ENCODE peak calls at places on chromosome 17, in four cellular contexts. C is mesothelial cell of epicardium, B is astrocyte of the cerebellum, T is neural progenitor cell. F is an unnamed sample.

GRCh38 chr17:44981221-44981968 is 13.3 kb upstream of the C1QL1 start:
- DNase-seq in B (peak), C (no peak), T (no peak), F (peak)

GRCh38 chr17:7714721-7715594 is 2.6 kb upstream of the DNAH2 start:
- DNase-seq in T (no peak), C (no peak), B (no peak), F (no peak)

GRCh38 chr17:65495255-65496060 is 66.0 kb downstream of the AXIN2 start:
- DNase-seq in C (no peak), B (no peak), T (peak), F (no peak)

GRCh38 chr17:44766409-44767038 is 7.7 kb downstream of the ADAM11 start:
- DNase-seq in T (no peak), C (no peak), B (no peak), F (no peak)

GRCh38 chr17:81656835-81657234 is 493 bp upstream of the PDE6G start:
- DNase-seq in B (no peak), T (no peak), C (no peak), F (no peak)

GRCh38 chr17:68498479-68499326 is 13.5 kb upstream of the PRKAR1A start:
- DNase-seq in B (no peak), T (no peak), C (no peak), F (no peak)

GRCh38 chr17:45430738-45431530 is 1.7 kb downstream of the ARHGAP27 start:
- DNase-seq in C (peak), T (peak), B (no peak), F (no peak)

GRCh38 chr17:10635290-10635689 is 21.8 kb downstream of the MYH3 start:
- DNase-seq in B (no peak), C (no peak), T (no peak), F (no peak)

GRCh38 chr17:58565389-58566311 is 51.2 kb upstream of the MTMR4 start:
- DNase-seq in T (no peak), C (no peak), B (no peak), F (no peak)

GRCh38 chr17:63635787-63636186 is 13.6 kb downstream of the MAP3K3 start:
- DNase-seq in B (no peak), T (no peak), C (no peak), F (no peak)

GRCh38 chr17:40932608-40933007 is 4.8 kb downstream of the KRT23 start:
- DNase-seq in C (no peak), T (peak), B (no peak), F (no peak)

GRCh38 chr17:2172447-2172938 is 117.6 kb downstream of the HIC1 start:
- DNase-seq in T (peak), B (peak), C (no peak), F (no peak)

GRCh38 chr17:27370776-27371175 is 76.9 kb downstream of the WSB1 start:
- DNase-seq in C (no peak), B (no peak), T (no peak), F (no peak)

GRCh38 chr17:57587201-57587870 is 157.8 kb downstream of the CCDC182 start:
- DNase-seq in T (no peak), B (no peak), C (no peak), F (no peak)

GRCh38 chr17:4531988-4532736 is 23.0 kb downstream of the MYBBP1A start:
- DNase-seq in B (no peak), C (no peak), T (no peak), F (no peak)

GRCh38 chr17:4534928-4535666 is 20.1 kb downstream of the MYBBP1A start:
- DNase-seq in C (no peak), B (no peak), T (no peak), F (no peak)

GRCh38 chr17:4532860-4533521 is 22.2 kb downstream of the MYBBP1A start:
- DNase-seq in C (no peak), B (no peak), T (no peak), F (no peak)

GRCh38 chr17:4534515-4534914 is 20.7 kb downstream of the MYBBP1A start:
- DNase-seq in B (no peak), T (no peak), C (no peak), F (no peak)

DNA sequence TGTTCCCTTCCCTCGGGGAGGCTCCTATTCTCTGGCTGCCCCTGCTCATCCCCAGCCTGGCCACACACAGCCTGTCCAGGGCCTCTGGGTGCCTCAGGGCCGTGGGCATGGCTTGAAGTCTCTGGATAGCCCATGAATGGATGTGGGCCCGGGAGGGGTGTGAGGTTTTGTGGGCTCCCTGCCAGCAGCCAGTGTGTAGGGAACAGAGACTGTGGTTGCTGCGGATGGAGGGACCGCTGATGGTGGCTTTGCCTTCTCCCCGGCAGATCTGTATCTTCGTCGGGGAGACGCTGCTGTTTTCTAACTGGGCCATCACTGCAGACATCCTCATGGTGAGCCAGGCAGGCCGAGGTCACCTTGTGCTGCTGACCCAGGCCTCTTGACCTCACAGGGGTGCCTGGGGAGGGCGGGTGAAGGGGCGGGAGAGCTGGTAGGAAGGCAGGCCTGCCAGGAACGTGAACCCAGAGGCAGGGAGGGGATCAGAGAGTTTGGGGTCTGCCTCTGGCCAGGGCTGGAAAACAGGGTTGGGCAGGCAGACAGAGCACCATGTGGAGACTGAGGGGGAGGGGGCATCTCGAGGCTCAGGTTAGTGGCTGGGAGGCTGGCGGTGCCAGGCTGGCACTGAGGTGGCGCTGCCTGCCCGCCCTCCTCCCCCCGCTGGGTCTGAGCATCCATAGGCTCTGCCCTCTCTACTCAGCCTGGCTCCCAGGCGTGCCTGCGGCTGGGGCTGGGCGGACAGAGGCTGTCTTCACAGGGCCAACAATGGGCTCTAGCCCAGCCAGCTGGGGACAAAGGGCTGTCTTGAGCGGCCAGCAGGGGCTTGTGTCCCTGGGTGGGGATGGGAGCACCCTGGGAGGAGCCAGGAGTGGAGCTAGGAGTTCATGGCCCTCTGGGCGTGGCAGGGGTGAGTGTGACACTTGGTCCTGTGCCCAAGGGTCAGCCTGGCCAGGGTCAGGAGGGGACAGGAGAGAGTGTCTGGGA is 21.4 kb downstream of the MYBBP1A start:
- DNase-seq in B (no peak), C (no peak), T (peak), F (no peak)
- TF ChIP-seq CTCF in B (no peak), C (no peak), T (peak), F (no peak)

DNA sequence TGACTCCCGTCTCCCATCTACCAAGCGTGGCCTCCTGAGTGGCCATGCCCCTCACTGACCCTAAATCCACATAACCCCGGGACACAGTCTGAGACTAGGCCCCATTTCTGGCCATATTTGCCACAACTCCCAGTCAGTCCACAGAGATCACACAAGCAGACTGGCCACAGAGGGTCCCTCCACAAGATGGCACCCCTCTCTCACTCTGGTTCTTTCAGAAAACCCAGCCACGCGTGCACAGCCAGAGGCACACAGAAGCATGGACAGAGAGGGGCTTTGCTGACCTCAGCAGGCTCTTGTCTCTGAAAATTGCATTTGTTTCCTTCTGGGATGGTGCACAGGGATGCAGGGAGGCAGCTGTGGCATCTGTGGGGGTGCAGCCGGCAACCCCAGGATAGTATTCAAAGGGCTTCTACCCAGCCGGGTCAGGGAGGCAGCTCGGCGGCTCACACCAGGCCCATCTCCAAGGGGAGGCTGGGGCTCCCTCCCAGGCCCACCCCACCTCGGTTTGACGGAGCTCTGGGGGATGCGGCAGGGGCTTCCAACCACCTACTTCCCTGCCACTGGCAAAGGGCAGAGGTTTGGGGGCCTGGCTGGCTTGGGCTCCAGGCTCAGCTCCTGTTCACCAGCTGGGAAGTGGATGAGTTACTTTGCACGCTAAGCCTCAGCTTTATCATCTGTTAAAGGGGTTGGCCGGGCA is 16.8 kb downstream of the DOC2B start:
- DNase-seq in T (peak), C (peak), B (peak), F (no peak)
- TF ChIP-seq CTCF in T (peak), C (no peak), B (peak), F (peak)

GRCh38 chr17:43021739-43022512 is at the start of gene VAT1:
- DNase-seq in T (peak), B (no peak), C (peak), F (no peak)
- TF ChIP-seq CTCF in T (no peak), B (no peak), C (no peak), F (no peak)

DNA sequence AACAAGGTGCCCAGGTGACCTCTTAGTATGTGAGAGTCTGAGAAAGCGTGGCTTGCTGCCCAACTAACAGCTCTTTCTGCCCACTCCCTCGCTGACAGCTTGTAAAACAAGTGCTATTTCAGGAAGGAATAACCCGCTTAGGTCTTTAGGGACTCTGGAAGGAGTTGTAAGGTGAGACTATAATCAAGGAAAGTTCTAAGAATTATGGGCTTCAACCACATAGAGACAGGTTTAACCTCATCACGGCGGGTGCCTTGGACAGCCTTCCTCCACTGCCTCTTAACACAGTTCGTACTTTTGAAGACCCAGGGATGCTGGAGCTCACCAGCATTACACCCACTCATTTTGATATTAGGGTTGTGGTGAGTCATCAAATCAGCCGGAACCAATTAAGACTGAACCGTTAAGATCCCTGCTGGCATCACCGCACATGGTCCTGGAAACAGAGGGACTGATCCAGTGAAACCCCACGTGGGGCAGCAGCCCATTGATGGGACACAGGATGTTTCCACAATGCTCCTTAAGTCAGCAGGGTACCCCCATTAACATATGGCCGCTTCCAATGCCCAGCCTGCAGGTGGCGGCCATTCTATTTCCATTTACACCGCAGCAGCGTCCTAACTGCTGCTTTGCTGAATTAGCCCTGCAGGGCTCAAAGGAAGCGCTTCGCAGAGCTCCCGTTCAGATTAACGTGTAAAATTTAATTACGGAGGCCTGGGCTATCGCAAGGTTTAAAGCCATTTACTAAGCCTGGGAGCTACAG is 176.6 kb upstream of the SDK2 start:
- DNase-seq in T (peak), B (peak), C (no peak), F (no peak)
- TF ChIP-seq CTCF in T (peak), B (no peak), C (no peak), F (no peak)

GRCh38 chr17:39513256-39513655 is 52.0 kb downstream of the CDK12 start:
- DNase-seq in C (no peak), B (no peak), T (no peak), F (no peak)

GRCh38 chr17:39508987-39509386 is 47.7 kb downstream of the CDK12 start:
- DNase-seq in T (no peak), C (no peak), B (no peak), F (no peak)

GRCh38 chr17:39507511-39507910 is 46.2 kb downstream of the CDK12 start:
- DNase-seq in T (no peak), B (no peak), C (no peak), F (no peak)
- TF ChIP-seq CTCF in T (no peak), B (no peak), C (no peak), F (no peak)

DNA sequence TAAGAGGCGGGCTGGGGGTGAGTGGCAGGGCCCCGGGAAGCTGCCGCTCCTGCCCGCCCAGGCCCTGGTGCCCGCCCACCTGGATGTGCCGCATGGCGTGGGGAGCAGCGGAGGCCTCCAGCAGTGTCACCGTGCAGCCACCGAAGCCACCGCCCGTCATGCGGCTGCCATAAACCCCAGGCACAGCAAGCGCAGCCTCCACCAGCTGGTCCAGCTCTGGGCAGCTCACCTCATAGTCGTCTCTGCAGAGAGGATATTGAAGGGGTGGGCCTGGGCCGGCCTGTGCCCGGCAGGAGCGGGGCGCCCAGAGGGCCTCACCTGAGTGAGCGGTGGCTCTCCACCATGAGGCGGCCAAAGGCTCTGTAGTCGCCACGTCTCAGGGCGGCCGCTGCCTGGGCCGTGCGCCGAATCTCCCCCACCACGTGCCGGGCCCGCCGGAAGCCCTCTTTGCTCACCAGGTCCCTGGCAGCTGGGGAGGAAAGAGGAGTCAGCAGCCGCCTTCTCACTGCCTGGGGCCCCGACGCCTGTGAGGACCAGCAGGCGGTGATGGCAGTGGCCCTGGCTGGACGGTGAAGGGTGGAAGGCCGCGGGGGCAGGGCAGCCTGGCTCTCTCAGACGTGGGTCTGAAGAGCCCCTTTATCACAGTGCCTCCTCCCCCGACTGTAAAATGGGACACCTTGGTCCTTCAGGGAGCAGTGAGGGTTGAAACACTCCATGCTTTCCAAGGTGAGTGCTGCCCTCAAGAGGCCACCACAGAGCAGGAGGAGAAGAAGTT is 6.7 kb downstream of the GALK1 start:
- DNase-seq in C (no peak), B (no peak), T (no peak), F (no peak)
- TF ChIP-seq CTCF in C (no peak), B (peak), T (peak), F (peak)

DNA sequence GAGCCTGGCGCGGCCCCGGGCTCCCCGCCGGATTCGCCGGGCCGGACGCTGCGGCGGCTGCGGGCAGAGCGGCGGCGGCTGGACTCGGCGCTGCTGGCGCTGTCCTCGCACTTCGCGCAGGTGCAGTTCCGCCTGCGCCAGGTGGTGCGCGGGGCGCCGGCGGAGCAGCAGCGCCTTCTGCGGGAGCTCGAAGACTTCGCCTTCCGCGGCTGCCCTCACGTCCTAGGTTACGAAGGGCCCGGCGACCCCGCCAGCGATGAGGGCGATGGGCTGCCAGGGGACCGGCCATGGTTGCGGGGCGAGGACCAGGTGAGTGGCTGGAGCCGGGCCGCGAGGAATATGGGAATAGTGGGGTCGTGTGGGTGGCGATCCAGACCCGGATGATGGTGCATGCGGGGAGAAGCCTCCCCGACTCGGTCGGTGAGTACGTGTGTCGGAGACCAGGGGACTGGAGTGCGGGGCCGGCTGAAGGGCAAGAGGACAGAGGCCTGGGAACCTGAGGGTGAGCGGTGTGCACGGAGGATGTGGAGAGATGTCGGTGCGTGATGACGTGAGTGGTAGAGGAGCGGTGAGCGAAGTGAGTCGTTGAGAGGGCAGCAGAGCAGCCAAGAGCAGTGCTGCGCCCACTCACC is 517 bp downstream of the RUNDC1 start:
- DNase-seq in C (peak), B (no peak), T (peak), F (no peak)
- TF ChIP-seq CTCF in C (peak), B (no peak), T (peak), F (peak)